ENCODE peak calls at places on chromosomes 16 and 17, in five cellular contexts. One of them, this sample, is unnamed.
A peak's percentile ranks its signal among the peaks of the same experiment; 100 is the strongest.

GRCh38 chr16:17277981-17278381 is 192.8 kb downstream of the XYLT1 start:
- DNase-seq in CD8-positive, alpha-beta T cell: peak; percentile 13
- DNase-seq in breast epithelium: peak; percentile 58
- DNase-seq in heart left ventricle: no peak
- DNase-seq in H9: peak; percentile 67
- DNase-seq in this sample: no peak

GRCh38 chr17:40124279-40125141 is 2.7 kb downstream of the MSL1 start:
- DNase-seq in breast epithelium: no peak
- DNase-seq in heart left ventricle: no peak
- DNase-seq in H9: no peak
- DNase-seq in CD8-positive, alpha-beta T cell: no peak
- DNase-seq in this sample: no peak

GRCh38 chr17:8223356-8224063 is 13.1 kb upstream of the AURKB start:
- DNase-seq in H9: peak; percentile 91
- DNase-seq in heart left ventricle: peak; percentile 79
- DNase-seq in breast epithelium: peak; percentile 72
- DNase-seq in CD8-positive, alpha-beta T cell: peak; percentile 54
- DNase-seq in this sample: peak; percentile 15

GRCh38 chr17:59853168-59853918 is 39.4 kb downstream of the TUBD1 start:
- DNase-seq in H9: peak; percentile 90
- DNase-seq in heart left ventricle: no peak
- DNase-seq in CD8-positive, alpha-beta T cell: peak; percentile 11
- DNase-seq in breast epithelium: peak; percentile 81
- DNase-seq in this sample: peak; percentile 74

GRCh38 chr16:58116046-58116445 is 13.1 kb downstream of the CFAP20 start:
- DNase-seq in H9: no peak
- DNase-seq in CD8-positive, alpha-beta T cell: no peak
- DNase-seq in heart left ventricle: no peak
- DNase-seq in breast epithelium: no peak
- DNase-seq in this sample: no peak

GRCh38 chr17:77068915-77069314 is 71.9 kb upstream of the SEC14L1 start:
- DNase-seq in heart left ventricle: no peak
- DNase-seq in breast epithelium: no peak
- DNase-seq in CD8-positive, alpha-beta T cell: no peak
- DNase-seq in H9: no peak
- DNase-seq in this sample: peak; percentile 80

GRCh38 chr17:4796550-4796915 is 569 bp downstream of the PSMB6 start:
- DNase-seq in CD8-positive, alpha-beta T cell: no peak
- DNase-seq in breast epithelium: no peak
- DNase-seq in H9: peak; percentile 72
- DNase-seq in heart left ventricle: peak; percentile 57
- DNase-seq in this sample: peak; percentile 54

GRCh38 chr17:72502940-72503341 is 382.1 kb downstream of the SOX9 start:
- DNase-seq in H9: no peak
- DNase-seq in breast epithelium: no peak
- DNase-seq in CD8-positive, alpha-beta T cell: no peak
- DNase-seq in heart left ventricle: no peak
- DNase-seq in this sample: peak; percentile 34

GRCh38 chr17:17229416-17230098 is 7.4 kb downstream of the FLCN start:
- DNase-seq in breast epithelium: no peak
- DNase-seq in H9: no peak
- DNase-seq in CD8-positive, alpha-beta T cell: no peak
- DNase-seq in heart left ventricle: no peak
- DNase-seq in this sample: no peak

GRCh38 chr16:83068686-83069085 is 441.9 kb downstream of the CDH13 start:
- DNase-seq in breast epithelium: no peak
- DNase-seq in H9: no peak
- DNase-seq in heart left ventricle: no peak
- DNase-seq in CD8-positive, alpha-beta T cell: no peak
- DNase-seq in this sample: no peak

DNA sequence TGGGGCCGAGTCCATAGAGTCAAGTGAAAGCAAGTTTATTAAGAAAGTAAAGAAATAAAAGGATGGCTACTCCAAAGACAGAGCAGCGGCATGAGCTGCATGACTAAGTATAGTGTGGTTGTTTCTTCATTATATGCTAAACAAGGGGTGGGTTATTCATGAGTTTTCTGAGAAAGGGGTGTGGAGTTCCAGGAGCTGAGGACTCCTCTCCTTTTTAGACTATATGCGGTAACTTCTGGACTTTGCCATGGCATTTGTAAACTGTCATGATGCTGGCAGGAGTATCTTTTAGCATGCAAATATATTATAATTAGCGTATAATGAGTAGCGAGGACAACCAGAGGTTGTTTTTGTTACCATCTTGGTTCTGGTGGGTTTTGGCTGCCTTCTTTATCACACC is 820.0 kb downstream of the KCNJ2 start:
- DNase-seq in H9: no peak
- DNase-seq in breast epithelium: no peak
- DNase-seq in heart left ventricle: no peak
- DNase-seq in CD8-positive, alpha-beta T cell: no peak
- DNase-seq in this sample: no peak
- TF ChIP-seq CTCF in H9: no peak
- TF ChIP-seq CTCF in breast epithelium: no peak
- TF ChIP-seq CTCF in heart left ventricle: no peak
- TF ChIP-seq CTCF in CD8-positive, alpha-beta T cell: no peak
- TF ChIP-seq CTCF in this sample: no peak

GRCh38 chr17:66507103-66507923 is 204.9 kb downstream of the PRKCA start:
- DNase-seq in H9: no peak
- DNase-seq in heart left ventricle: no peak
- DNase-seq in CD8-positive, alpha-beta T cell: no peak
- DNase-seq in breast epithelium: no peak
- DNase-seq in this sample: peak; percentile 77
- H3K27ac ChIP-seq in H9: no peak overlapping the region
- H3K27ac ChIP-seq in heart left ventricle: no peak overlapping the region
- H3K27ac ChIP-seq in CD8-positive, alpha-beta T cell: no peak overlapping the region
- H3K27ac ChIP-seq in breast epithelium: no peak overlapping the region
- H3K27ac ChIP-seq in this sample: peak overlapping the region; percentile 55

GRCh38 chr16:55294129-55294528 is 29.9 kb upstream of the IRX6 start:
- DNase-seq in CD8-positive, alpha-beta T cell: no peak
- DNase-seq in heart left ventricle: no peak
- DNase-seq in H9: no peak
- DNase-seq in breast epithelium: no peak
- DNase-seq in this sample: peak; percentile 5
- TF ChIP-seq CTCF in CD8-positive, alpha-beta T cell: no peak
- TF ChIP-seq CTCF in heart left ventricle: no peak
- TF ChIP-seq CTCF in H9: peak; percentile 60
- TF ChIP-seq CTCF in breast epithelium: no peak
- TF ChIP-seq CTCF in this sample: no peak

DNA sequence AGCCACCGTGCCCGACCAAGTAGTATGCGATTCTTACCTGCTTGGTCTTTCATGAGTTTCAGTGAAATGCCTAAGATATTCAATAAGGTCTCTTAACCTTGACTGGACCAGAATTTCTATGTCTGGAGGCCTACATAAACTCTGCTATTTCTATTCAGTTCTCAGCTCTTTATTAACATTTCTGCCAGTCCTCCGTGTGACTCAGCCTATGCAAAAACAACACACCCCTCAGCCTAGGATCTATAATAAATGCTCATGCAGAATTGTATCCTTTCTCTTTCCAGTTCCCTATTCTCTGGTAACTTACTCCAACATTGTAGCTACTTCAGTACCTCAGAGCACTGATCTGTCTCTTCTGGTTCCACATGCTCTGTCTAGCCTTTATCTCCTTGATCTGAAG is 1507.4 kb downstream of the CDH11 start:
- DNase-seq in CD8-positive, alpha-beta T cell: no peak
- DNase-seq in heart left ventricle: no peak
- DNase-seq in breast epithelium: no peak
- DNase-seq in H9: no peak
- DNase-seq in this sample: no peak
- H3K27ac ChIP-seq in CD8-positive, alpha-beta T cell: no peak overlapping the region
- H3K27ac ChIP-seq in heart left ventricle: no peak overlapping the region
- H3K27ac ChIP-seq in breast epithelium: no peak overlapping the region
- H3K27ac ChIP-seq in H9: no peak overlapping the region
- H3K27ac ChIP-seq in this sample: no peak overlapping the region

GRCh38 chr17:69430488-69430887 is 16.0 kb downstream of the MAP2K6 start:
- DNase-seq in breast epithelium: no peak
- DNase-seq in H9: no peak
- DNase-seq in CD8-positive, alpha-beta T cell: no peak
- DNase-seq in heart left ventricle: no peak
- DNase-seq in this sample: peak; percentile 45
- TF ChIP-seq CTCF in breast epithelium: no peak
- TF ChIP-seq CTCF in H9: no peak
- TF ChIP-seq CTCF in CD8-positive, alpha-beta T cell: no peak
- TF ChIP-seq CTCF in heart left ventricle: no peak
- TF ChIP-seq CTCF in this sample: no peak

GRCh38 chr17:32628645-32629044 is 141.9 kb downstream of the CDK5R1 start:
- DNase-seq in breast epithelium: no peak
- DNase-seq in CD8-positive, alpha-beta T cell: no peak
- DNase-seq in heart left ventricle: no peak
- DNase-seq in H9: no peak
- DNase-seq in this sample: no peak
- H3K27ac ChIP-seq in breast epithelium: no peak overlapping the region
- H3K27ac ChIP-seq in CD8-positive, alpha-beta T cell: no peak overlapping the region
- H3K27ac ChIP-seq in heart left ventricle: no peak overlapping the region
- H3K27ac ChIP-seq in H9: no peak overlapping the region
- H3K27ac ChIP-seq in this sample: no peak overlapping the region

GRCh38 chr17:44547625-44548297 is 9.5 kb upstream of the FZD2 start:
- DNase-seq in breast epithelium: no peak
- DNase-seq in CD8-positive, alpha-beta T cell: no peak
- DNase-seq in H9: peak; percentile 73
- DNase-seq in heart left ventricle: no peak
- DNase-seq in this sample: no peak
- TF ChIP-seq CTCF in breast epithelium: no peak
- TF ChIP-seq CTCF in CD8-positive, alpha-beta T cell: no peak
- TF ChIP-seq CTCF in H9: no peak
- TF ChIP-seq CTCF in heart left ventricle: no peak
- TF ChIP-seq CTCF in this sample: no peak

GRCh38 chr17:79702550-79703236 is 28.1 kb upstream of the ENPP7 start:
- DNase-seq in heart left ventricle: no peak
- DNase-seq in breast epithelium: no peak
- DNase-seq in H9: no peak
- DNase-seq in CD8-positive, alpha-beta T cell: no peak
- DNase-seq in this sample: no peak

GRCh38 chr17:79700574-79700973 is 30.2 kb upstream of the ENPP7 start:
- DNase-seq in heart left ventricle: no peak
- DNase-seq in CD8-positive, alpha-beta T cell: no peak
- DNase-seq in H9: no peak
- DNase-seq in breast epithelium: no peak
- DNase-seq in this sample: no peak

GRCh38 chr17:79704691-79705090 is 26.1 kb upstream of the ENPP7 start:
- DNase-seq in breast epithelium: no peak
- DNase-seq in heart left ventricle: no peak
- DNase-seq in H9: no peak
- DNase-seq in CD8-positive, alpha-beta T cell: no peak
- DNase-seq in this sample: no peak

GRCh38 chr17:79699386-79700036 is 31.2 kb upstream of the ENPP7 start:
- DNase-seq in heart left ventricle: no peak
- DNase-seq in H9: peak; percentile 80
- DNase-seq in breast epithelium: no peak
- DNase-seq in CD8-positive, alpha-beta T cell: no peak
- DNase-seq in this sample: no peak

GRCh38 chr17:79702071-79702470 is 28.7 kb upstream of the ENPP7 start:
- DNase-seq in H9: peak; percentile 78
- DNase-seq in breast epithelium: no peak
- DNase-seq in CD8-positive, alpha-beta T cell: no peak
- DNase-seq in heart left ventricle: no peak
- DNase-seq in this sample: no peak
- H3K27ac ChIP-seq in H9: no peak overlapping the region
- H3K27ac ChIP-seq in breast epithelium: no peak overlapping the region
- H3K27ac ChIP-seq in CD8-positive, alpha-beta T cell: no peak overlapping the region
- H3K27ac ChIP-seq in heart left ventricle: no peak overlapping the region
- H3K27ac ChIP-seq in this sample: no peak overlapping the region